ENCODE peak calls at places on chromosomes 13 and 19, in five cellular contexts. One of them, this sample, is unnamed.

GRCh38 chr19:38556521-38557174 is 61.1 kb downstream of the MAP4K1 start:
- DNase-seq in GM12878: peak
- DNase-seq in K562: peak
- DNase-seq in GM23338: peak
- DNase-seq in HepG2: no peak
- DNase-seq in this sample: no peak

GRCh38 chr19:35777411-35777841 is 2.1 kb downstream of the ARHGAP33 start:
- DNase-seq in GM12878: no peak
- DNase-seq in K562: no peak
- DNase-seq in GM23338: peak
- DNase-seq in HepG2: peak
- DNase-seq in this sample: no peak

GRCh38 chr13:85798999-85799646 is at the start of gene SLITRK6:
- DNase-seq in GM12878: no peak
- DNase-seq in K562: no peak
- DNase-seq in GM23338: peak
- DNase-seq in HepG2: no peak
- DNase-seq in this sample: peak

GRCh38 chr19:28585796-28586195 is 627.2 kb downstream of the UQCRFS1 start:
- DNase-seq in GM12878: no peak
- DNase-seq in K562: no peak
- DNase-seq in GM23338: no peak
- DNase-seq in HepG2: no peak
- DNase-seq in this sample: no peak

GRCh38 chr19:30236587-30236986 is 135.6 kb upstream of the ZNF536 start:
- DNase-seq in GM12878: no peak
- DNase-seq in K562: no peak
- DNase-seq in GM23338: no peak
- DNase-seq in HepG2: no peak
- DNase-seq in this sample: no peak

GRCh38 chr19:35302446-35302845 is 10.5 kb downstream of the MAG start:
- DNase-seq in GM12878: no peak
- DNase-seq in K562: no peak
- DNase-seq in GM23338: no peak
- DNase-seq in HepG2: no peak
- DNase-seq in this sample: no peak

GRCh38 chr13:83881031-83881727 is 1.1 kb downstream of the SLITRK1 start:
- DNase-seq in GM12878: no peak
- DNase-seq in K562: no peak
- DNase-seq in GM23338: peak
- DNase-seq in HepG2: no peak
- DNase-seq in this sample: no peak

GRCh38 chr19:7535993-7536685 is 622 bp downstream of the PNPLA6 start:
- DNase-seq in GM12878: no peak
- DNase-seq in K562: no peak
- DNase-seq in GM23338: peak
- DNase-seq in HepG2: no peak
- DNase-seq in this sample: no peak

GRCh38 chr19:23263870-23264590 is 13.8 kb upstream of the ZNF724 start:
- DNase-seq in GM12878: no peak
- DNase-seq in K562: no peak
- DNase-seq in GM23338: no peak
- DNase-seq in HepG2: no peak
- DNase-seq in this sample: no peak

GRCh38 chr19:49835562-49835961 is 15.4 kb upstream of the PTOV1 start:
- DNase-seq in GM12878: no peak
- DNase-seq in K562: no peak
- DNase-seq in GM23338: no peak
- DNase-seq in HepG2: no peak
- DNase-seq in this sample: no peak

GRCh38 chr13:102881819-102882686 is 36.2 kb downstream of the ERCC5 start:
- DNase-seq in GM12878: no peak
- DNase-seq in K562: no peak
- DNase-seq in GM23338: no peak
- DNase-seq in HepG2: no peak
- DNase-seq in this sample: no peak

GRCh38 chr19:32831611-32832010 is 38.0 kb downstream of the SLC7A9 start:
- DNase-seq in GM12878: no peak
- DNase-seq in K562: no peak
- DNase-seq in GM23338: no peak
- DNase-seq in HepG2: no peak
- DNase-seq in this sample: no peak

GRCh38 chr19:36128392-36128736 is 11.5 kb upstream of the CAPNS1 start:
- DNase-seq in GM12878: no peak
- DNase-seq in K562: peak
- DNase-seq in GM23338: peak
- DNase-seq in HepG2: peak
- DNase-seq in this sample: no peak

GRCh38 chr13:49455016-49455398 is 10.9 kb downstream of the SETDB2 start:
- DNase-seq in GM12878: no peak
- DNase-seq in K562: no peak
- DNase-seq in GM23338: no peak
- DNase-seq in HepG2: no peak
- DNase-seq in this sample: no peak

GRCh38 chr13:49315036-49315565 is 67.4 kb downstream of the CDADC1 start:
- DNase-seq in GM12878: no peak
- DNase-seq in K562: no peak
- DNase-seq in GM23338: no peak
- DNase-seq in HepG2: no peak
- DNase-seq in this sample: no peak

GRCh38 chr19:29810504-29810871 is 1.3 kb upstream of the CCNE1 start:
- DNase-seq in GM12878: no peak
- DNase-seq in K562: peak
- DNase-seq in GM23338: no peak
- DNase-seq in HepG2: no peak
- DNase-seq in this sample: no peak

GRCh38 chr13:27367570-27367969 is 56.8 kb upstream of the GTF3A start:
- DNase-seq in GM12878: no peak
- DNase-seq in K562: no peak
- DNase-seq in GM23338: no peak
- DNase-seq in HepG2: no peak
- DNase-seq in this sample: no peak

GRCh38 chr19:294819-295686 is 3.9 kb upstream of the PLPP2 start:
- DNase-seq in GM12878: no peak
- DNase-seq in K562: peak
- DNase-seq in GM23338: peak
- DNase-seq in HepG2: no peak
- DNase-seq in this sample: peak

DNA sequence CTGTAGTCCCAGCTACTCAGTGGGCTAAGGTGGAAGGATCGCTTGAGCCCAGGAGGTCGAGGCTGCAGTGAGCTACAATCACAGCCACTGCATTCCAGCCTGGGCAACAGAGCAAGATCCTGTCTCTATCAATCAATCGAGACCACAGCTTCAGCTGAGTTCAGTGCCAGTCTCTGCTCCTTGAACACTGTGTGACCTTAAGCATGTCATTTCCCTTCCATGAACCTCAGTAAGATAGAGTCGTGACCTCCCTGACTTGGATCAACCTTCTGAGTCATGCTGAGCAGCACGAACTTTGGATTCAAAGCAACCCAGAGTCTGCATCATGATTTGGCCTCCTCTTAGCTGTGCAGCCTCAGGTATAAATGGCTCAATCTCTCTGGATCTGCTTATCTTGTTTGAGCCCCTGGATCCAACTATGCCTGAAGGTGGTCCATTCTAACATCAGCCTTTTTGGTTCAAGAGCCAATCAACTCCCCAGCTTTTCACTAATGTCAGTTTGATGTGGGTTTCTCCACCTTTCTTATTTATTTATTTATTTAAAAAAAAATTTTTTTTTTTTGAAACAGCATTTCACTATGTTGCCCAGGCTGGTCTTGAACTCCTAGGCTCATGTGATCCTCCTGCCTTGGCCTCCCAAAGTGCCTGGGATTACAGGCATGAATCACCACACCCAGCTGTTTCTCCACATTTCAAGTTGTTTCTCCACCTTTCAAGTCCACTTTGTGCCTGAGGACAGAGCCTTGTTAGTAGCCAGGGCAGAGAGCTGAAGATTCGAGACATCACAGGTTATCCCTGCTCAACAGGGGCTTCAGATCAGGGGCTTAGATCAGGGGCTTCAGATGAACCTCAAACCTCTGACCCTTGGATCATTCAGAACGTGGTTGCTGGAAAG is 26.4 kb downstream of the PTPRS start:
- DNase-seq in GM12878: no peak
- DNase-seq in K562: peak
- DNase-seq in GM23338: no peak
- DNase-seq in HepG2: peak
- DNase-seq in this sample: peak
- TF ChIP-seq JUNB in GM12878: no peak
- TF ChIP-seq JUNB in K562: no peak
- TF ChIP-seq JUNB in GM23338: no peak
- TF ChIP-seq JUNB in HepG2: no peak
- TF ChIP-seq JUNB in this sample: no peak

DNA sequence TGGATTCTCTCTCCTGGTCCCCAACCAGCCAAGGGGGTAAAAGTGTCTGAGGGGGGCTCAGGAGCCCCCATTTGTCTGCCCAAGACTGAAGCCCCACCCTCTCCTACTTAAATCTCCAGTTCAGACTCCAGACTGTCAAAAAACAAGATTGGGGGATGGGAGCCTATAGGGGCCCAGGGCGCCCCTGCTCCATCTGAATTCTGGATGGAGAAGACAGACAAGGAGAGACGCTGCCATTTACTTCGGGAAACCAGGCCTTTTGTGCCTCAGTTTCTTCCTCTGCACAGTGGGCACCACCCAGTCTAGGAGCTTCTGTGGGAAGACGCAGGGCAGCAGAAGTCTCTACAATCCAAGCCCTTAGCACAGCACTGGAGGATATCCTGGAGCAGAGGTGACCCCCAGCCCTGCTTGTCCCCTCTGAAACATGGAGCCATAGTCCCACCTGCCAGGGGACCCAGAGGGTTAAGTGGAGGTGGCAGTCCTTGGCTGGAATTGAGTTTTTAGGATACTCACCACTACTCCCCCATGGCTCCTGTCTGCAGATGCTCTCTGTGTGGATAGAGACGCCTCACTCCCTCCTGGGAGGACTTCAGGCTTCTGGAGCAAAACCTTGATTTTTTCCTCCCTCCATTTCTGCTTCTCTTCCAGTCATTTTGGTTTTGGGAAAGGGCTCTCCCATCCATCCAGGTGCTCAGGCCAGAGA is 1.7 kb upstream of the CRLF1 start:
- DNase-seq in GM12878: no peak
- DNase-seq in K562: no peak
- DNase-seq in GM23338: peak
- DNase-seq in HepG2: no peak
- DNase-seq in this sample: no peak
- TF ChIP-seq JUNB in GM12878: no peak
- TF ChIP-seq JUNB in K562: no peak
- TF ChIP-seq JUNB in GM23338: no peak
- TF ChIP-seq JUNB in HepG2: no peak
- TF ChIP-seq JUNB in this sample: no peak

DNA sequence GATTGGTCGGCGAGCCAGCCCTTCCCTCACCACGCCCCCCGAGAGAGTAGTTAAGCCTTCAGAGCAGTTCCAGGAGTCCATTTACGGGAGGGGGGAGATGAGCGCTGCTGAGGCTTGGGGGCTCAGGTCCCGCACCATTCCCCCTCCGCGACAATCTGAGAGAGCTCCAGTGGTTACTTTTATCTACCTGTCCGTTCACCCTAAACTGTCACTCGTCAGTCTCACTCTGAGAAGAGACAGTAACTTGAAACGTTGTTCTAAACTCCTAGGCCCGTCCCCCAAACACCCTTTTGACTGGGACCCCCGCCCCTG is 2.0 kb downstream of the FOSB start:
- DNase-seq in GM12878: no peak
- DNase-seq in K562: peak
- DNase-seq in GM23338: peak
- DNase-seq in HepG2: peak
- DNase-seq in this sample: no peak
- TF ChIP-seq JUNB in GM12878: no peak
- TF ChIP-seq JUNB in K562: no peak
- TF ChIP-seq JUNB in GM23338: no peak
- TF ChIP-seq JUNB in HepG2: no peak
- TF ChIP-seq JUNB in this sample: no peak

DNA sequence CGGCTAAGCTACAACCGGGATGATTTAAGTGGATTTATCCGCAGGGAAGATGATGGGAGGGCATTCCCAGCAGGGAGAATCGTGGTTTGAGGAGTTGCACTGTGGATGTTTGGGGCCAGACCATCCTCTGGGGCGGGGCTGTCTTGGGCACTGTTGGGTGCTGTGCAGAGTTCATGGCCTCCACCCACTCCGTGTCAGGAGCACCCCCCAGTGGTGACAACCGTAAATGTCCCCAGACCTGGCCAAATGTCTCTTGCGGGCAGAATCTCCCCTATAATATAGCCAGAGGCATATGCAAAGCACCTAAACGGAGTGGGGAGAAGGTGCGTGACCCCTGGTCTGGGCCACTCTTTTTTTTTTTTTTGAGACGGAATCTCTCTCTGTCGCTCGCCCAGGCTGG is 40.2 kb downstream of the SMIM24 start:
- DNase-seq in GM12878: no peak
- DNase-seq in K562: peak
- DNase-seq in GM23338: peak
- DNase-seq in HepG2: peak
- DNase-seq in this sample: peak
- TF ChIP-seq JUNB in GM12878: no peak
- TF ChIP-seq JUNB in K562: no peak
- TF ChIP-seq JUNB in GM23338: no peak
- TF ChIP-seq JUNB in HepG2: no peak
- TF ChIP-seq JUNB in this sample: no peak

GRCh38 chr13:32246468-32246867 is 68.7 kb downstream of the ZAR1L start:
- DNase-seq in GM12878: no peak
- DNase-seq in K562: peak
- DNase-seq in GM23338: peak
- DNase-seq in HepG2: peak
- DNase-seq in this sample: peak
- TF ChIP-seq JUNB in GM12878: no peak
- TF ChIP-seq JUNB in K562: no peak
- TF ChIP-seq JUNB in GM23338: no peak
- TF ChIP-seq JUNB in HepG2: no peak
- TF ChIP-seq JUNB in this sample: no peak

GRCh38 chr19:8576273-8576993 is 809 bp downstream of the MYO1F start:
- DNase-seq in GM12878: no peak
- DNase-seq in K562: no peak
- DNase-seq in GM23338: no peak
- DNase-seq in HepG2: no peak
- DNase-seq in this sample: no peak

GRCh38 chr19:8577247-8577646 is at the start of gene MYO1F:
- DNase-seq in GM12878: no peak
- DNase-seq in K562: peak
- DNase-seq in GM23338: no peak
- DNase-seq in HepG2: no peak
- DNase-seq in this sample: no peak

GRCh38 chr19:8575467-8575997 is 1.7 kb downstream of the MYO1F start:
- DNase-seq in GM12878: no peak
- DNase-seq in K562: no peak
- DNase-seq in GM23338: peak
- DNase-seq in HepG2: no peak
- DNase-seq in this sample: peak

GRCh38 chr19:8578642-8579265 is 1.5 kb upstream of the MYO1F start:
- DNase-seq in GM12878: no peak
- DNase-seq in K562: peak
- DNase-seq in GM23338: peak
- DNase-seq in HepG2: peak
- DNase-seq in this sample: peak

DNA sequence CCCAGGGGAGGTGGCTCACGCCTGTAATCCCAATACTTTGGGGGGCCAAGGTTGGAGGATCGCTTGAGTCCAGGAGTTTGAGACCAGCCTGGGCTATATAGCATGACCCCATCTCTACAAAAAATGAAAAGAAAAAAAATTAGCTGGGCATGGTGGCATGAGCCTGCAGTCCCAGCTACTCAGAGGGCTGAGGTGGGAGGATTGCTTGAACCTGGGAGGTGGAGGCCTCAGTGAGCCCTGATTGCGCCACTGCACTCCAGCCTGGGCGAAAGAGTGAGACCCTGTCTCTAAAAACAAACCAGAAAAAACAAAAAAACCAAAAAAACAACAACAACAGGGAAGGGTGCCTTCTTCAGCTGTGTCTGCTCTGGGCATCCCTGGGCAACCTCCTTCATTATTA is 499 bp upstream of the MYO1F start:
- DNase-seq in GM12878: no peak
- DNase-seq in K562: no peak
- DNase-seq in GM23338: no peak
- DNase-seq in HepG2: no peak
- DNase-seq in this sample: no peak
- TF ChIP-seq JUNB in GM12878: no peak
- TF ChIP-seq JUNB in K562: no peak
- TF ChIP-seq JUNB in GM23338: no peak
- TF ChIP-seq JUNB in HepG2: no peak
- TF ChIP-seq JUNB in this sample: no peak

This sample was measured in A549.